ENCODE peak calls at places on chromosomes 11 and 22, in five cellular contexts. One of them, this sample, is unnamed.

GRCh38 chr11:113181094-113181493 is 133.3 kb upstream of the TTC12 start:
- DNase-seq in amniotic stem cell: no peak
- DNase-seq in Daoy: no peak
- DNase-seq in Right ventricle myocardium superior: no peak
- DNase-seq in fibroblast of pulmonary artery: no peak
- DNase-seq in this sample: no peak

GRCh38 chr11:105713106-105713505 is 103.2 kb downstream of the GRIA4 start:
- DNase-seq in amniotic stem cell: no peak
- DNase-seq in fibroblast of pulmonary artery: no peak
- DNase-seq in Right ventricle myocardium superior: no peak
- DNase-seq in Daoy: no peak
- DNase-seq in this sample: no peak

GRCh38 chr11:36253238-36253637 is 36.0 kb downstream of the COMMD9 start:
- DNase-seq in Daoy: no peak
- DNase-seq in amniotic stem cell: no peak
- DNase-seq in Right ventricle myocardium superior: no peak
- DNase-seq in fibroblast of pulmonary artery: no peak
- DNase-seq in this sample: no peak

GRCh38 chr11:100687032-100687629 is at the start of gene ARHGAP42:
- DNase-seq in amniotic stem cell: no peak
- DNase-seq in fibroblast of pulmonary artery: peak; percentile 68
- DNase-seq in Right ventricle myocardium superior: peak; percentile 78
- DNase-seq in Daoy: peak; percentile 74
- DNase-seq in this sample: no peak

GRCh38 chr11:122813176-122813917 is 25.0 kb upstream of the CRTAM start:
- DNase-seq in fibroblast of pulmonary artery: no peak
- DNase-seq in Daoy: no peak
- DNase-seq in Right ventricle myocardium superior: no peak
- DNase-seq in amniotic stem cell: no peak
- DNase-seq in this sample: no peak

GRCh38 chr11:96393753-96394348 is 4.0 kb downstream of the JRKL start:
- DNase-seq in amniotic stem cell: peak; percentile 69
- DNase-seq in Right ventricle myocardium superior: no peak
- DNase-seq in fibroblast of pulmonary artery: peak; percentile 75
- DNase-seq in Daoy: peak; percentile 27
- DNase-seq in this sample: no peak

GRCh38 chr11:72578051-72578450 is 96.2 kb downstream of the PDE2A start:
- DNase-seq in fibroblast of pulmonary artery: no peak
- DNase-seq in amniotic stem cell: no peak
- DNase-seq in Daoy: no peak
- DNase-seq in Right ventricle myocardium superior: peak; percentile 17
- DNase-seq in this sample: no peak

GRCh38 chr11:72574046-72574445 is 100.2 kb downstream of the PDE2A start:
- DNase-seq in Right ventricle myocardium superior: no peak
- DNase-seq in fibroblast of pulmonary artery: no peak
- DNase-seq in amniotic stem cell: no peak
- DNase-seq in Daoy: no peak
- DNase-seq in this sample: no peak

GRCh38 chr22:27137809-27138400 is 480.5 kb downstream of the MIAT start:
- DNase-seq in Daoy: no peak
- DNase-seq in fibroblast of pulmonary artery: no peak
- DNase-seq in amniotic stem cell: no peak
- DNase-seq in Right ventricle myocardium superior: no peak
- DNase-seq in this sample: no peak

GRCh38 chr22:40200795-40201194 is 23.1 kb downstream of the TNRC6B start:
- DNase-seq in Daoy: no peak
- DNase-seq in amniotic stem cell: no peak
- DNase-seq in Right ventricle myocardium superior: no peak
- DNase-seq in fibroblast of pulmonary artery: no peak
- DNase-seq in this sample: no peak

GRCh38 chr11:67275606-67276409 is 9.5 kb downstream of the GRK2 start:
- DNase-seq in fibroblast of pulmonary artery: no peak
- DNase-seq in Right ventricle myocardium superior: no peak
- DNase-seq in amniotic stem cell: no peak
- DNase-seq in Daoy: no peak
- DNase-seq in this sample: no peak

GRCh38 chr22:23042179-23042578 is 28.1 kb upstream of the GNAZ start:
- DNase-seq in fibroblast of pulmonary artery: no peak
- DNase-seq in amniotic stem cell: no peak
- DNase-seq in Daoy: no peak
- DNase-seq in Right ventricle myocardium superior: no peak
- DNase-seq in this sample: no peak

GRCh38 chr22:35619336-35620094 is 2.4 kb upstream of the MB start:
- DNase-seq in fibroblast of pulmonary artery: no peak
- DNase-seq in Daoy: no peak
- DNase-seq in amniotic stem cell: no peak
- DNase-seq in Right ventricle myocardium superior: no peak
- DNase-seq in this sample: no peak

GRCh38 chr11:16226245-16226644 is 130.1 kb downstream of the SOX6 start:
- DNase-seq in Daoy: peak; percentile 33
- DNase-seq in Right ventricle myocardium superior: peak; percentile 53
- DNase-seq in amniotic stem cell: no peak
- DNase-seq in fibroblast of pulmonary artery: peak; percentile 51
- DNase-seq in this sample: no peak

GRCh38 chr11:43788394-43788793 is 92.2 kb upstream of the ALKBH3 start:
- DNase-seq in Daoy: no peak
- DNase-seq in fibroblast of pulmonary artery: no peak
- DNase-seq in Right ventricle myocardium superior: no peak
- DNase-seq in amniotic stem cell: no peak
- DNase-seq in this sample: no peak

GRCh38 chr22:39289445-39290247 is 29.8 kb downstream of the RPL3 start:
- DNase-seq in Right ventricle myocardium superior: no peak
- DNase-seq in Daoy: no peak
- DNase-seq in fibroblast of pulmonary artery: no peak
- DNase-seq in amniotic stem cell: no peak
- DNase-seq in this sample: no peak

GRCh38 chr22:24051028-24051427 is 39.9 kb downstream of the CABIN1 start:
- DNase-seq in amniotic stem cell: no peak
- DNase-seq in Daoy: no peak
- DNase-seq in fibroblast of pulmonary artery: no peak
- DNase-seq in Right ventricle myocardium superior: no peak
- DNase-seq in this sample: no peak

GRCh38 chr22:24432059-24432853 is 4.9 kb downstream of the ADORA2A start:
- DNase-seq in amniotic stem cell: no peak
- DNase-seq in fibroblast of pulmonary artery: peak; percentile 75
- DNase-seq in Daoy: peak; percentile 62
- DNase-seq in Right ventricle myocardium superior: peak; percentile 83
- DNase-seq in this sample: no peak

GRCh38 chr11:47394322-47395224 is 13.8 kb upstream of the SLC39A13 start:
- DNase-seq in fibroblast of pulmonary artery: peak; percentile 73
- DNase-seq in amniotic stem cell: no peak
- DNase-seq in Right ventricle myocardium superior: peak; percentile 84
- DNase-seq in Daoy: peak; percentile 61
- DNase-seq in this sample: no peak

GRCh38 chr22:29112680-29113079 is 39.8 kb downstream of the KREMEN1 start:
- DNase-seq in Right ventricle myocardium superior: no peak
- DNase-seq in Daoy: no peak
- DNase-seq in amniotic stem cell: no peak
- DNase-seq in fibroblast of pulmonary artery: no peak
- DNase-seq in this sample: no peak

GRCh38 chr22:25482868-25483639 is 81.4 kb upstream of the GRK3 start:
- DNase-seq in amniotic stem cell: no peak
- DNase-seq in Daoy: no peak
- DNase-seq in Right ventricle myocardium superior: no peak
- DNase-seq in fibroblast of pulmonary artery: no peak
- DNase-seq in this sample: peak; percentile 91

GRCh38 chr11:60951909-60952741 is at the start of gene SLC15A3:
- DNase-seq in Daoy: peak; percentile 51
- DNase-seq in amniotic stem cell: no peak
- DNase-seq in Right ventricle myocardium superior: peak; percentile 84
- DNase-seq in fibroblast of pulmonary artery: peak; percentile 42
- DNase-seq in this sample: no peak

GRCh38 chr22:31087744-31088215 is 6.7 kb downstream of the SMTN start:
- DNase-seq in Daoy: no peak
- DNase-seq in Right ventricle myocardium superior: no peak
- DNase-seq in fibroblast of pulmonary artery: no peak
- DNase-seq in amniotic stem cell: no peak
- DNase-seq in this sample: no peak

GRCh38 chr11:59779487-59779886 is 24.3 kb downstream of the STX3 start:
- DNase-seq in amniotic stem cell: no peak
- DNase-seq in Right ventricle myocardium superior: no peak
- DNase-seq in Daoy: no peak
- DNase-seq in fibroblast of pulmonary artery: no peak
- DNase-seq in this sample: no peak

This sample was measured in cerebellar nuclear complex.